ENCODE peak calls at places on chromosomes 12 and 14, in seven cellular contexts. R is IMR-90, P is mesendoderm, O is mesenchymal stem cell, Z is trophoblast cell, A is H9, U is H1. W is an unnamed sample.

GRCh38 chr12:94832780-94833760 is 170.4 kb downstream of the NDUFA12 start:
- DNase-seq in R (peak; percentile 1), P (peak; percentile 88), O (peak; percentile 79), Z (no peak), A (peak; percentile 76), U (peak; percentile 58), W (peak; percentile 44)

GRCh38 chr12:108333898-108334699 is 5.0 kb downstream of the CMKLR1 start:
- DNase-seq in R (peak; percentile 15), P (peak; percentile 21), O (no peak), Z (peak; percentile 45), A (no peak), U (no peak), W (no peak)

GRCh38 chr12:47797432-47797831 is 22.3 kb downstream of the HDAC7 start:
- DNase-seq in R (no peak), P (peak; percentile 48), O (no peak), Z (no peak), A (peak; percentile 80), U (peak; percentile 71), W (no peak)

GRCh38 chr14:51053157-51053556 is 41.7 kb downstream of the TRIM9 start:
- DNase-seq in R (peak; percentile 13), P (no peak), O (no peak), Z (no peak), A (no peak), U (no peak), W (no peak)

GRCh38 chr14:32382704-32383103 is 53.6 kb downstream of the AKAP6 start:
- DNase-seq in R (no peak), P (peak; percentile 25), O (no peak), Z (no peak), A (no peak), U (no peak), W (no peak)

GRCh38 chr12:127785535-127785934 is 481.4 kb upstream of the TMEM132C start:
- DNase-seq in R (no peak), P (no peak), O (no peak), Z (no peak), A (no peak), U (no peak), W (no peak)

GRCh38 chr12:122123051-122123760 is 44.6 kb downstream of the MLXIP start:
- DNase-seq in R (peak; percentile 66), P (peak; percentile 84), O (peak; percentile 78), Z (peak; percentile 55), A (peak; percentile 82), U (peak; percentile 92), W (peak; percentile 84)

GRCh38 chr12:117599849-117600248 is 238.4 kb upstream of the NOS1 start:
- DNase-seq in R (no peak), P (no peak), O (no peak), Z (no peak), A (no peak), U (no peak), W (no peak)

GRCh38 chr14:94354638-94355185 is 31.6 kb upstream of the SERPINA6 start:
- DNase-seq in R (no peak), P (no peak), O (no peak), Z (no peak), A (no peak), U (no peak), W (no peak)

GRCh38 chr14:79841433-79841832 is 369.9 kb downstream of the DIO2 start:
- DNase-seq in R (peak; percentile 38), P (no peak), O (no peak), Z (no peak), A (no peak), U (no peak), W (no peak)

GRCh38 chr12:17528394-17528793 is 561.6 kb downstream of the RERGL start:
- DNase-seq in R (no peak), P (peak; percentile 71), O (no peak), Z (no peak), A (peak; percentile 48), U (no peak), W (no peak)

GRCh38 chr12:19869413-19869812 is 430.1 kb downstream of the AEBP2 start:
- DNase-seq in R (no peak), P (no peak), O (no peak), Z (no peak), A (no peak), U (no peak), W (no peak)

GRCh38 chr14:93055651-93056115 is 60.0 kb downstream of the ITPK1 start:
- DNase-seq in R (no peak), P (no peak), O (no peak), Z (no peak), A (no peak), U (no peak), W (no peak)

GRCh38 chr14:93056840-93057585 is 58.7 kb downstream of the ITPK1 start:
- DNase-seq in R (peak; percentile 23), P (no peak), O (no peak), Z (no peak), A (no peak), U (no peak), W (no peak)

GRCh38 chr14:93054006-93054405 is 61.7 kb downstream of the ITPK1 start:
- DNase-seq in R (no peak), P (no peak), O (no peak), Z (no peak), A (no peak), U (no peak), W (no peak)

GRCh38 chr14:93056166-93056839 is 59.4 kb downstream of the ITPK1 start:
- DNase-seq in R (no peak), P (peak; percentile 80), O (peak; percentile 43), Z (no peak), A (no peak), U (no peak), W (no peak)

DNA sequence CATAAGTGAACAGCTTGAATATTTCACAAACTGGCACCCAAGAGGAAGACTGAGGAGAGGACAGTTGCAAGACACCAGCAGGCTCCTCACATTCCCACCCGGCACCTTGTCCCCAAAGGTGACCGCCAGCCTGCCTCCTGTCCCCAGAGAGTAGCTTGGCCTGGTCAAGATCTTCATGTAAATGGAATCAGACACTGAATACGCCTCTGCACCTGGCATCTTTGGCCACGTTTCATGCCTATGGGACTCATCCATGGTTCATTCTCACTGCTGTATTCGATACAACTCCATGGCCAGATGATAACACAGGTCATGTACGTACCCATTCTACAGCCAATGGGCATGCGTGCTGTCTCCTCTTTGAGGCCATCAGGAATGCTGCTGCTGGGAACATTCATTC is 60.8 kb downstream of the ITPK1 start:
- DNase-seq in R (no peak), P (no peak), O (no peak), Z (no peak), A (no peak), U (no peak), W (no peak)
- H4K8ac ChIP-seq in R (no peak overlapping the region), P (no peak overlapping the region), O (no peak overlapping the region), Z (no peak overlapping the region), A (no peak overlapping the region), U (no peak overlapping the region), W (no peak overlapping the region)

GRCh38 chr12:116376354-116377193 is 99.1 kb upstream of the MED13L start:
- DNase-seq in R (peak; percentile 83), P (peak; percentile 61), O (peak; percentile 88), Z (no peak), A (no peak), U (no peak), W (no peak)
- H4K8ac ChIP-seq in R (peak overlapping the region; percentile 27), P (no peak overlapping the region), O (peak overlapping the region; percentile 56), Z (no peak overlapping the region), A (no peak overlapping the region), U (no peak overlapping the region), W (no peak overlapping the region)

GRCh38 chr12:8947737-8948136 is 1.7 kb downstream of the M6PR start:
- DNase-seq in R (no peak), P (no peak), O (no peak), Z (no peak), A (no peak), U (no peak), W (no peak)
- H4K8ac ChIP-seq in R (no peak overlapping the region), P (no peak overlapping the region), O (no peak overlapping the region), Z (no peak overlapping the region), A (no peak overlapping the region), U (no peak overlapping the region), W (no peak overlapping the region)

DNA sequence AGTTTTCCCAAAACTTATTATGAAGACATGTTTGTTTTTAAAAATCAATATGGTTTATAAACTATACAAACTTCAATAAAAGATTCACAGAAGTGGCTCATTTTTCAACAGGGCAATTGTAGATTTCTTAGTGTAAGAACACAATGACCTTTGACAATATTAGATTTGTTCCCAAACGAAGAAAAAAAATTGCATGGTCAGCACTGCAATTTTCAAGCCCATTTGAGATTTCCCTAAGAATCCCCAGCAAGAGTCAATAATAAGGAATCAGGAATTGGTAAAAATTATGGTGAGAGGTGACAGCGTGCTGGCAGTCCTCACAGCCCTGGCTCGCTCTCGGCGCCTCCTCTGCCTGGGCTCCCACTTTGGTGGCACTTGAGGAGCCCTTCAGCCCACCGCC is 145.8 kb downstream of the DERA start:
- DNase-seq in R (no peak), P (no peak), O (no peak), Z (no peak), A (no peak), U (no peak), W (no peak)
- H4K8ac ChIP-seq in R (no peak overlapping the region), P (no peak overlapping the region), O (no peak overlapping the region), Z (no peak overlapping the region), A (no peak overlapping the region), U (no peak overlapping the region), W (no peak overlapping the region)

GRCh38 chr14:101518611-101519048 is 42.7 kb upstream of the DIO3 start:
- DNase-seq in R (no peak), P (no peak), O (no peak), Z (no peak), A (no peak), U (no peak), W (no peak)
- H4K8ac ChIP-seq in R (no peak overlapping the region), P (no peak overlapping the region), O (no peak overlapping the region), Z (no peak overlapping the region), A (no peak overlapping the region), U (peak overlapping the region; percentile 81), W (no peak overlapping the region)

W was measured in neuronal stem cell.